ENCODE peak calls at places on chromosomes 6 and 20, in nine cellular contexts. Z, N, P, H, S, Q, J, T and D are unnamed samples.
A peak's percentile ranks its signal among the peaks of the same experiment; 100 is the strongest.

GRCh38 chr6:129440691-129441090 is 269.3 kb downstream of the ARHGAP18 start:
- DNase-seq in Z (peak; percentile 57), N (peak; percentile 28), P (peak; percentile 41), H (no peak), S (no peak), Q (no peak), J (no peak), T (no peak), D (no peak)

GRCh38 chr20:62069741-62070216 is 4.1 kb upstream of the TAF4 start:
- DNase-seq in Z (peak; percentile 69), N (no peak), P (peak; percentile 85), H (no peak), S (no peak), Q (no peak), J (no peak), T (no peak), D (no peak)

GRCh38 chr6:148835920-148836441 is 89.2 kb downstream of the UST start:
- DNase-seq in Z (no peak), N (peak; percentile 95), P (peak; percentile 77), H (no peak), S (peak; percentile 45), Q (no peak), J (no peak), T (no peak), D (peak; percentile 48)

GRCh38 chr6:41901882-41902519 is 6.8 kb upstream of the USP49 start:
- DNase-seq in Z (no peak), N (no peak), P (peak; percentile 57), H (peak; percentile 42), S (peak; percentile 56), Q (peak; percentile 2), J (no peak), T (peak; percentile 56), D (no peak)

GRCh38 chr6:15365273-15365687 is 119.4 kb downstream of the JARID2 start:
- DNase-seq in Z (peak; percentile 34), N (no peak), P (peak; percentile 89), H (no peak), S (peak; percentile 28), Q (peak; percentile 85), J (peak; percentile 98), T (peak; percentile 25), D (peak; percentile 37)

GRCh38 chr6:35381132-35381531 is 38.8 kb downstream of the PPARD start:
- DNase-seq in Z (peak; percentile 57), N (peak; percentile 38), P (no peak), H (no peak), S (no peak), Q (no peak), J (no peak), T (no peak), D (no peak)

GRCh38 chr6:131552572-131552971 is 20.5 kb upstream of the ARG1 start:
- DNase-seq in Z (no peak), N (no peak), P (no peak), H (no peak), S (no peak), Q (no peak), J (no peak), T (no peak), D (no peak)

GRCh38 chr20:18628330-18628941 is 40.6 kb downstream of the DTD1 start:
- DNase-seq in Z (peak; percentile 7), N (no peak), P (no peak), H (no peak), S (peak; percentile 12), Q (no peak), J (peak; percentile 12), T (no peak), D (no peak)

GRCh38 chr20:32191873-32192272 is 15.7 kb downstream of the PLAGL2 start:
- DNase-seq in Z (no peak), N (peak; percentile 24), P (peak; percentile 31), H (no peak), S (no peak), Q (no peak), J (no peak), T (no peak), D (no peak)

GRCh38 chr6:21163110-21163837 is 430.3 kb upstream of the SOX4 start:
- DNase-seq in Z (peak; percentile 78), N (peak; percentile 75), P (peak; percentile 93), H (no peak), S (no peak), Q (no peak), J (no peak), T (no peak), D (no peak)

GRCh38 chr6:33882154-33882553 is 78.4 kb upstream of the MLN start:
- DNase-seq in Z (no peak), N (no peak), P (peak; percentile 38), H (no peak), S (no peak), Q (no peak), J (no peak), T (no peak), D (no peak)

GRCh38 chr6:153117986-153118886 is 12.8 kb downstream of the RGS17 start:
- DNase-seq in Z (peak; percentile 73), N (peak; percentile 23), P (peak; percentile 89), H (no peak), S (no peak), Q (no peak), J (no peak), T (no peak), D (no peak)

GRCh38 chr6:17278289-17279061 is 2.7 kb upstream of the RBM24 start:
- DNase-seq in Z (peak; percentile 76), N (peak; percentile 75), P (peak; percentile 39), H (no peak), S (no peak), Q (no peak), J (no peak), T (no peak), D (no peak)

GRCh38 chr20:25038103-25038410 is 19.9 kb downstream of the ACSS1 start:
- DNase-seq in Z (no peak), N (no peak), P (no peak), H (no peak), S (no peak), Q (no peak), J (no peak), T (no peak), D (no peak)

GRCh38 chr6:123338394-123338793 is 298.4 kb downstream of the TRDN start:
- DNase-seq in Z (no peak), N (no peak), P (no peak), H (no peak), S (no peak), Q (peak; percentile 92), J (peak; percentile 63), T (no peak), D (no peak)

GRCh38 chr6:88004707-88005106 is 42.9 kb upstream of the SPACA1 start:
- DNase-seq in Z (no peak), N (peak; percentile 9), P (peak; percentile 5), H (no peak), S (no peak), Q (no peak), J (no peak), T (no peak), D (no peak)

GRCh38 chr20:10508468-10509251 is 73.6 kb downstream of the SLX4IP start:
- DNase-seq in Z (peak; percentile 72), N (peak; percentile 22), P (peak; percentile 49), H (no peak), S (no peak), Q (no peak), J (no peak), T (no peak), D (no peak)

GRCh38 chr6:125066964-125067363 is 86.6 kb upstream of the TPD52L1 start:
- DNase-seq in Z (peak; percentile 48), N (no peak), P (peak; percentile 84), H (no peak), S (no peak), Q (no peak), J (no peak), T (no peak), D (no peak)

GRCh38 chr6:101114703-101115102 is 233.6 kb upstream of the ASCC3 start:
- DNase-seq in Z (peak; percentile 31), N (peak; percentile 79), P (peak; percentile 34), H (no peak), S (no peak), Q (peak; percentile 76), J (peak; percentile 79), T (no peak), D (no peak)

GRCh38 chr6:156599977-156600647 is 177.1 kb upstream of the ARID1B start:
- DNase-seq in Z (no peak), N (no peak), P (no peak), H (no peak), S (no peak), Q (no peak), J (no peak), T (no peak), D (no peak)

GRCh38 chr6:146955570-146955969 is 248.6 kb upstream of the STXBP5 start:
- DNase-seq in Z (no peak), N (no peak), P (no peak), H (no peak), S (no peak), Q (no peak), J (no peak), T (no peak), D (no peak)

GRCh38 chr6:19734519-19734918 is 102.7 kb upstream of the ID4 start:
- DNase-seq in Z (no peak), N (no peak), P (no peak), H (no peak), S (no peak), Q (no peak), J (no peak), T (no peak), D (no peak)

GRCh38 chr6:90516074-90516660 is 70.7 kb downstream of the MAP3K7 start:
- DNase-seq in Z (no peak), N (no peak), P (no peak), H (no peak), S (no peak), Q (no peak), J (no peak), T (no peak), D (no peak)

GRCh38 chr20:19758888-19759331 is 852 bp downstream of the RIN2 start:
- DNase-seq in Z (no peak), N (peak; percentile 33), P (peak; percentile 41), H (no peak), S (no peak), Q (no peak), J (no peak), T (no peak), D (no peak)

GRCh38 chr6:106692823-106693216 is 63.4 kb downstream of the QRSL1 start:
- DNase-seq in Z (peak; percentile 5), N (no peak), P (no peak), H (no peak), S (no peak), Q (no peak), J (no peak), T (no peak), D (no peak)